ENCODE peak calls at places on chromosomes 1 and 21, in seven cellular contexts. X is neuronal stem cell, S is brain microvascular endothelial cell, O is NCI-H2171 treated with DMSO at 0.1 percent for 48 hours, D is fibroblast of the conjunctiva, V is skeletal muscle cell, G is aorta. L is an unnamed sample.

GRCh38 chr1:245952383-245952989 is 554.6 kb downstream of the SMYD3 start:
- DNase-seq in S (no peak), X (no peak), O (no peak), G (no peak), V (no peak), D (no peak), L (no peak)

GRCh38 chr1:205500240-205501218 is 3.9 kb upstream of the CDK18 start:
- DNase-seq in O (no peak), V (no peak), G (no peak), S (no peak), D (no peak), X (no peak), L (peak; percentile 44)

GRCh38 chr1:74502432-74502831 is 10.0 kb downstream of the LRRC53 start:
- DNase-seq in O (no peak), D (no peak), S (peak; percentile 28), G (no peak), X (peak; percentile 54), V (peak; percentile 15), L (peak; percentile 48)

GRCh38 chr1:30952098-30952497 is 43.5 kb upstream of the SDC3 start:
- DNase-seq in O (no peak), D (no peak), S (no peak), G (no peak), V (no peak), X (no peak), L (no peak)

GRCh38 chr21:14086553-14086952 is 124.2 kb downstream of the LIPI start:
- DNase-seq in V (no peak), O (no peak), D (no peak), G (no peak), X (no peak), S (no peak), L (no peak)

GRCh38 chr1:89605692-89606091 is 27.2 kb upstream of the LRRC8C start:
- DNase-seq in S (peak; percentile 43), X (no peak), G (no peak), D (peak; percentile 61), V (peak; percentile 73), O (no peak), L (peak; percentile 56)

GRCh38 chr1:170929835-170930554 is 5.3 kb upstream of the MROH9 start:
- DNase-seq in D (peak; percentile 67), G (no peak), X (peak; percentile 55), O (peak; percentile 43), S (peak; percentile 77), V (peak; percentile 17), L (peak; percentile 48)

GRCh38 chr1:160097196-160097910 is 1.1 kb downstream of the IGSF8 start:
- DNase-seq in O (no peak), X (no peak), G (peak; percentile 52), V (no peak), D (no peak), S (no peak), L (no peak)

GRCh38 chr21:14243877-14244276 is 27.9 kb downstream of the RBM11 start:
- DNase-seq in O (no peak), D (no peak), S (no peak), V (no peak), X (no peak), G (no peak), L (no peak)

GRCh38 chr1:8343464-8344001 is 25.6 kb downstream of the SLC45A1 start:
- DNase-seq in D (peak; percentile 78), S (peak; percentile 94), V (peak; percentile 84), O (no peak), G (peak; percentile 92), X (no peak), L (peak; percentile 95)

GRCh38 chr1:231075020-231075419 is 35.0 kb upstream of the FAM89A start:
- DNase-seq in O (no peak), X (no peak), V (no peak), G (no peak), S (no peak), D (no peak), L (no peak)

GRCh38 chr1:34378968-34379729 is 202.4 kb downstream of the C1orf94 start:
- DNase-seq in D (no peak), X (no peak), S (no peak), G (no peak), O (peak; percentile 90), V (no peak), L (peak; percentile 41)

GRCh38 chr1:27382950-27383627 is at the start of gene CD164L2:
- DNase-seq in G (no peak), D (no peak), V (no peak), S (no peak), O (peak; percentile 30), X (no peak), L (no peak)

GRCh38 chr1:177354247-177354646 is 183.5 kb downstream of the BRINP2 start:
- DNase-seq in V (no peak), O (no peak), X (no peak), S (no peak), D (no peak), G (no peak), L (no peak)

GRCh38 chr21:25025596-25025995 is 581.7 kb downstream of the MRPL39 start:
- DNase-seq in D (no peak), O (no peak), S (no peak), V (no peak), G (no peak), X (no peak), L (no peak)

L was measured in astrocyte.